ENCODE peak calls at places on chromosomes 7 and 10, in six cellular contexts. M, Z, D, L, A and I are unnamed samples. For H3K27me3, the result is how much of the 10 kb centered on the place peaks cover.

GRCh38 chr7:22566592-22566991 is 66.6 kb upstream of the STEAP1B start:
- DNase-seq in D (no peak), L (no peak), M (no peak), Z (no peak), A (no peak), I (no peak)

GRCh38 chr10:114623661-114624294 is 34.3 kb downstream of the ABLIM1 start:
- DNase-seq in Z (no peak), M (no peak), L (peak), A (peak), D (no peak), I (no peak)

GRCh38 chr10:12617205-12618175 is 268.1 kb downstream of the CAMK1D start:
- DNase-seq in L (peak), D (no peak), A (peak), Z (no peak), M (no peak), I (no peak)

GRCh38 chr10:82866424-82867020 is 991.5 kb downstream of the NRG3 start:
- DNase-seq in A (peak), M (no peak), D (no peak), Z (no peak), L (peak), I (no peak)

GRCh38 chr10:19651549-19651948 is 164.7 kb upstream of the PLXDC2 start:
- DNase-seq in D (no peak), A (peak), L (peak), M (no peak), Z (no peak), I (no peak)

GRCh38 chr10:44261710-44262455 is 123.0 kb downstream of the CXCL12 start:
- DNase-seq in A (peak), L (peak), M (no peak), Z (peak), D (peak), I (peak)

GRCh38 chr7:79528421-79528820 is 75.0 kb upstream of the MAGI2 start:
- DNase-seq in L (no peak), Z (no peak), M (no peak), D (no peak), A (peak), I (no peak)

GRCh38 chr10:133132711-133133291 is 27.2 kb upstream of the KNDC1 start:
- DNase-seq in M (no peak), D (no peak), Z (no peak), L (no peak), A (no peak), I (peak)

GRCh38 chr7:44117801-44118429 is 5.4 kb downstream of the POLD2 start:
- DNase-seq in L (no peak), A (no peak), Z (peak), M (no peak), D (no peak), I (no peak)

GRCh38 chr7:102284891-102285540 is 1.7 kb upstream of the SH2B2 start:
- DNase-seq in A (no peak), Z (peak), M (peak), L (no peak), D (peak), I (peak)

GRCh38 chr7:72069263-72069662 is 342.9 kb downstream of the CALN1 start:
- DNase-seq in M (no peak), D (no peak), L (no peak), A (no peak), Z (no peak), I (no peak)

GRCh38 chr10:67914777-67915340 is 30.4 kb downstream of the SIRT1 start:
- DNase-seq in D (no peak), M (no peak), L (no peak), A (no peak), Z (no peak), I (no peak)

GRCh38 chr7:27424231-27424630 is 181.6 kb downstream of the EVX1 start:
- DNase-seq in L (no peak), A (no peak), Z (no peak), M (no peak), D (no peak), I (no peak)

GRCh38 chr10:79397051-79397450 is 48.4 kb downstream of the ZCCHC24 start:
- DNase-seq in L (no peak), A (no peak), M (no peak), D (no peak), Z (peak), I (no peak)

GRCh38 chr7:155009570-155010157 is 6.7 kb upstream of the PAXIP1 start:
- DNase-seq in L (no peak), Z (no peak), A (no peak), M (no peak), D (no peak), I (no peak)

GRCh38 chr7:100786323-100786722 is 41.0 kb downstream of the EPHB4 start:
- DNase-seq in M (no peak), D (no peak), A (no peak), L (no peak), Z (no peak), I (no peak)

GRCh38 chr10:60652628-60653027 is 125.7 kb upstream of the CDK1 start:
- DNase-seq in D (no peak), Z (no peak), A (no peak), M (no peak), L (no peak), I (no peak)

GRCh38 chr10:46544989-46545791 is 11.3 kb downstream of the GPRIN2 start:
- DNase-seq in A (no peak), L (no peak), M (no peak), D (no peak), Z (peak), I (peak)

GRCh38 chr10:6208781-6209235 is 6.1 kb downstream of the PFKFB3 start:
- DNase-seq in A (no peak), D (no peak), M (no peak), L (no peak), Z (no peak), I (no peak)

GRCh38 chr7:82430518-82431465 is 12.8 kb downstream of the CACNA2D1 start:
- DNase-seq in M (no peak), L (no peak), A (peak), D (no peak), Z (no peak), I (no peak)

GRCh38 chr7:149683898-149684297 is 89.5 kb downstream of the ZNF467 start:
- DNase-seq in A (no peak), Z (no peak), L (no peak), M (no peak), D (no peak), I (no peak)

GRCh38 chr7:99005776-99006175 is 127.4 kb downstream of the TRRAP start:
- DNase-seq in Z (no peak), M (no peak), L (no peak), A (no peak), D (no peak), I (no peak)

GRCh38 chr10:78756604-78757442 is 311.9 kb upstream of the ZMIZ1 start:
- DNase-seq in M (peak), L (peak), A (peak), D (peak), Z (peak), I (peak)

GRCh38 chr10:60192986-60193385 is 196.7 kb downstream of the ANK3 start:
- DNase-seq in A (no peak), Z (no peak), D (no peak), M (no peak), L (no peak), I (no peak)

GRCh38 chr7:108327353-108327752 is 128.9 kb downstream of the NRCAM start:
- DNase-seq in A (no peak), D (no peak), L (no peak), M (no peak), Z (no peak), I (no peak)

GRCh38 chr7:108385834-108386422 is 70.3 kb downstream of the NRCAM start:
- DNase-seq in A (no peak), L (no peak), M (no peak), Z (no peak), D (no peak), I (no peak)

GRCh38 chr7:85770332-85770731 is 583.5 kb upstream of the SEMA3D start:
- DNase-seq in A (no peak), L (no peak), D (no peak), M (no peak), Z (no peak), I (no peak)

GRCh38 chr10:103696411-103697145 is 158.8 kb downstream of the SH3PXD2A start:
- DNase-seq in Z (no peak), A (peak), D (peak), M (no peak), L (peak), I (peak)

GRCh38 chr7:127678947-127679346 is 27.0 kb downstream of the SND1 start:
- DNase-seq in D (no peak), L (peak), M (no peak), Z (no peak), A (peak), I (no peak)

GRCh38 chr10:125593644-125594043 is 89.3 kb downstream of the TEX36 start:
- DNase-seq in L (no peak), Z (no peak), M (no peak), D (no peak), A (no peak), I (no peak)

GRCh38 chr10:33211123-33211878 is 123.2 kb downstream of the NRP1 start:
- DNase-seq in L (peak), D (no peak), A (peak), M (no peak), Z (peak), I (peak)

GRCh38 chr10:45155784-45156183 is 155.1 kb downstream of the ZNF22 start:
- DNase-seq in Z (no peak), M (no peak), D (no peak), L (no peak), A (no peak), I (no peak)

GRCh38 chr7:101538596-101539459 is 90.3 kb downstream of the MYL10 start:
- DNase-seq in A (peak), L (no peak), M (peak), Z (peak), D (peak), I (peak)

GRCh38 chr10:123275183-123275549 is 121.0 kb downstream of the BUB3 start:
- DNase-seq in Z (no peak), D (no peak), L (no peak), A (no peak), M (no peak), I (no peak)

GRCh38 chr7:30503273-30504212 is 1.1 kb downstream of the GGCT start:
- DNase-seq in M (no peak), Z (no peak), D (no peak), L (no peak), A (peak), I (no peak)

GRCh38 chr10:103197177-103197576 is 4.1 kb upstream of the NT5C2 start:
- DNase-seq in M (peak), Z (no peak), A (peak), D (peak), L (peak), I (peak)

GRCh38 chr10:43336641-43337318 is 34.7 kb upstream of the FXYD4 start:
- DNase-seq in D (no peak), M (no peak), Z (no peak), L (no peak), A (no peak), I (peak)

GRCh38 chr10:31288961-31289360 is 30.1 kb upstream of the ZEB1 start:
- DNase-seq in A (peak), D (no peak), Z (no peak), M (no peak), L (peak), I (no peak)

GRCh38 chr10:75233444-75234016 is 2.2 kb downstream of the COMTD1 start:
- DNase-seq in L (no peak), A (no peak), D (no peak), M (no peak), Z (no peak), I (no peak)
- H3K4me3 ChIP-seq in L (no peak), A (no peak), D (no peak), M (peak), Z (no peak), I (peak)

DNA sequence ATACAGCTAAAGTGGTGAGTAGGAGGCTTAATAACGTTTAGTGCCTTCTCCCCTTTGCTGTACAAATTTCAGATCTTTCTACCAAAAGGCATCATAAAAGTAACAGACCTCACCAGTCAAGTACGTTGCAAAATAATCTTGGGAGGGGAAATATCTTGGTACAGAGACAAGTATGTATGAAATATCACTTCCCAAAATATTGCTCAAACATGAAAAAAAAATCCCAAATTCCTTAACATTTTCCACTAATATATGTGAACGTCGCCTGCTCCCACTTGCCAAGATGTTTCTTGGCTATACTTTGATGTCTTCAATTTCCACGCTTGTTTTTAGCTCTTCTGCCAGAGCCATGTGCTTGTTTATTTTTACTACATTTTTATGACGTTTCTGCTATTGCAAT is 223.5 kb downstream of the PLXNA4 start:
- DNase-seq in Z (no peak), A (no peak), D (no peak), M (no peak), L (no peak), I (no peak)
- H3K27ac ChIP-seq in Z (peak), A (no peak), D (no peak), M (no peak), L (no peak), I (peak)

GRCh38 chr10:48821111-48821510 is 118.5 kb downstream of the LRRC18 start:
- DNase-seq in M (no peak), Z (no peak), L (no peak), D (no peak), A (no peak), I (no peak)
- H3K27me3 ChIP-seq in M (under half), Z (under half), L (under half), D (under half), A (under half), I (under half)

GRCh38 chr10:24730811-24731210 is 7.1 kb upstream of the ARHGAP21 start:
- DNase-seq in Z (no peak), M (no peak), L (no peak), A (no peak), D (no peak), I (no peak)

GRCh38 chr10:24726626-24727025 is 2.9 kb upstream of the ARHGAP21 start:
- DNase-seq in D (no peak), Z (no peak), L (no peak), A (no peak), M (no peak), I (no peak)

GRCh38 chr10:24723788-24724380 is at the start of gene ARHGAP21:
- DNase-seq in L (peak), M (peak), Z (peak), D (peak), A (peak), I (peak)

GRCh38 chr10:24724381-24725228 is 918 bp upstream of the ARHGAP21 start:
- DNase-seq in Z (peak), D (peak), M (peak), L (peak), A (peak), I (peak)

GRCh38 chr10:24727811-24728210 is 4.1 kb upstream of the ARHGAP21 start:
- DNase-seq in A (no peak), Z (no peak), D (no peak), M (no peak), L (no peak), I (no peak)
- H3K4me3 ChIP-seq in A (no peak), Z (no peak), D (no peak), M (no peak), L (no peak), I (no peak)

DNA sequence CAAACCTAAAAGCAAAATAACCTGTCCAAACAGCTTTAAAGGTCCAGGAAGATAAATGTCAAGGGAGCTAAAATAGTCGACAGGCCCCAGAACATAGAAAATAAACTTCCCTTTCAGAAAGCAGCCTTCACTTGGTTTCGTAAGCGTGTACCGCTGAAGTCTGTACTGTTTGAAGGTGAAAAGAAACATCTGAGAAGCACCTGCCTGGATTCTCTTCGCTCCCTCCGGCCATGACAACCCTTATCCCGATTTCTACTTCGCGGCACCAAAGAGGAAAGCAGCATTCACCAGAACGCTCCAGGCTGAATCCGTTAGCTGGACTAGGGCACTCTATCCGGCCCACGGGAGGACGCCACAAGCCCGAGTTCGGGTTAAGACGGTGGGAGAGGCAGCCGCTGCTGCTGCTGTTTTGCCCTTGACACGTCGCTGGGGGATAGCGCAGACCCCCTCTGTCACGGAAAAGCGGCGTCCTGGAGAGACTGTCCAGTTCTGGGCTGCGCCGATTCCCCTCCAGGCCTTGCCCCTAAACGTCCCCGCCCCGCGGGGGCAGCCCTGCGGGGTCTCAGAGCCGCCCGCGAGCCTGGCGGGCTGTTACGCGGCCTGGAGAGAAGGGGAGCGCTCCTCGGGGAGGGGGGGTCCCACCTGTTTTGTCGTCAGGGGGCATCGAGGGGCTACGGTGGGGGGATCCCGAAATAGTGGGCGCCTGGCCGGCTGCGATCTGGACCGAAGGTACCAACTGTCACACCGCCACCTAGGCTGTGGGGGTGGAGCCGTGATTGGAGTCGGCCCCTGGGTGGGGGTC is 1.1 kb downstream of the SGMS1 start:
- DNase-seq in D (peak), Z (peak), M (peak), A (peak), L (peak), I (peak)
- H3K27ac ChIP-seq in D (peak), Z (peak), M (peak), A (peak), L (peak), I (peak)

DNA sequence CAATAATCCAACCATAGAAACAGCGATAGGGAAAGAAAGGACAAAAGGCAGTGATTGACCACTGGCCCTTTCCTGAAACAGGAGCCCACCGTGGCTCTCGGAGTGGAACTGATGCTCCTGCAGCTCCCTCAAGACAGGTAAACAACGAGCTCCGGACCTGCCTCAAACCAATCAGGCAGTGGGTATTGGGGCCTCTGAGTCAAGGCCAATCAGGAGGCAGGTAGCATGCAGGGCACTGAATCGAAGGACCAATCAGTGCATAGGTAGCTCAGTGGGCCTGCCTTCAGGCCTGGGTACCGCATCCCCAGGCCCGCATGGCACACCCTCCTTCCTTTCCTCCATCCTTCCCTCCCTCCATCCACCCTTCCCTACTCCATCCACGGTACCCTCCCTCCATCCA is 425.1 kb upstream of the MGMT start:
- DNase-seq in D (no peak), M (no peak), A (no peak), L (no peak), Z (no peak), I (no peak)
- H3K27me3 ChIP-seq in D (under half), M (under half), A (under half), L (under half), Z (under half), I (under half)